ENCODE peak calls at places on chromosomes 11 and 22, in ten cellular contexts. J is CD14-positive monocyte, D is RWPE2, A is suprapubic skin, U is stomach, R is glutamatergic neuron, H is bronchial epithelial cell, C is epithelial cell of esophagus, G is upper lobe of right lung, F is RWPE1. S is an unnamed sample.
A peak's percentile ranks its signal among the peaks of the same experiment; 100 is the strongest.

GRCh38 chr11:2143652-2144548 is 4.7 kb upstream of the IGF2 start:
- DNase-seq in J (no peak), D (no peak), A (no peak), U (no peak), R (no peak), H (no peak), C (peak; percentile 59), G (no peak), F (no peak), S (no peak)

GRCh38 chr11:60914620-60915249 is 777 bp downstream of the TMEM109 start:
- DNase-seq in J (peak; percentile 44), D (no peak), A (no peak), U (no peak), R (no peak), H (peak; percentile 62), C (peak; percentile 63), G (peak; percentile 75), F (peak; percentile 46), S (peak; percentile 70)

GRCh38 chr22:27726726-27727449 is 74.7 kb downstream of the MN1 start:
- DNase-seq in J (peak; percentile 88), D (no peak), A (peak; percentile 78), U (peak; percentile 56), R (no peak), H (peak; percentile 74), C (peak; percentile 80), G (peak; percentile 67), F (peak; percentile 59), S (peak; percentile 42)

GRCh38 chr11:58188770-58189169 is at the start of gene OR9Q2:
- DNase-seq in J (no peak), D (no peak), A (no peak), U (no peak), R (no peak), H (no peak), C (no peak), G (no peak), F (no peak), S (no peak)

GRCh38 chr11:104191124-104191523 is 27.2 kb upstream of the PDGFD start:
- DNase-seq in J (no peak), D (no peak), A (no peak), U (no peak), R (no peak), H (no peak), C (no peak), G (no peak), F (no peak), S (no peak)

GRCh38 chr11:22846726-22847125 is 13.5 kb downstream of the CCDC179 start:
- DNase-seq in J (no peak), D (no peak), A (no peak), U (no peak), R (no peak), H (no peak), C (no peak), G (no peak), F (no peak), S (no peak)

GRCh38 chr22:35752172-35752832 is 34.6 kb downstream of the APOL5 start:
- DNase-seq in J (no peak), D (no peak), A (no peak), U (no peak), R (no peak), H (no peak), C (no peak), G (no peak), F (no peak), S (peak; percentile 13)

GRCh38 chr22:23065495-23066122 is 4.7 kb upstream of the GNAZ start:
- DNase-seq in J (no peak), D (peak; percentile 48), A (peak; percentile 34), U (peak; percentile 10), R (no peak), H (no peak), C (no peak), G (peak; percentile 53), F (no peak), S (no peak)

GRCh38 chr11:124892750-124893454 is 4.8 kb downstream of the ROBO4 start:
- DNase-seq in J (no peak), D (no peak), A (no peak), U (no peak), R (no peak), H (no peak), C (no peak), G (no peak), F (no peak), S (no peak)

GRCh38 chr11:33542921-33543320 is 157.7 kb downstream of the C11orf91 start:
- DNase-seq in J (no peak), D (no peak), A (no peak), U (peak; percentile 66), R (peak; percentile 71), H (peak; percentile 54), C (peak; percentile 68), G (peak; percentile 73), F (peak; percentile 59), S (peak; percentile 45)

GRCh38 chr11:34302046-34302921 is 55.5 kb downstream of the ABTB2 start:
- DNase-seq in J (no peak), D (no peak), A (no peak), U (no peak), R (no peak), H (peak; percentile 37), C (peak; percentile 24), G (no peak), F (no peak), S (peak; percentile 90)

GRCh38 chr22:27674524-27674923 is 127.0 kb downstream of the MN1 start:
- DNase-seq in J (no peak), D (no peak), A (no peak), U (no peak), R (no peak), H (no peak), C (no peak), G (no peak), F (no peak), S (no peak)

DNA sequence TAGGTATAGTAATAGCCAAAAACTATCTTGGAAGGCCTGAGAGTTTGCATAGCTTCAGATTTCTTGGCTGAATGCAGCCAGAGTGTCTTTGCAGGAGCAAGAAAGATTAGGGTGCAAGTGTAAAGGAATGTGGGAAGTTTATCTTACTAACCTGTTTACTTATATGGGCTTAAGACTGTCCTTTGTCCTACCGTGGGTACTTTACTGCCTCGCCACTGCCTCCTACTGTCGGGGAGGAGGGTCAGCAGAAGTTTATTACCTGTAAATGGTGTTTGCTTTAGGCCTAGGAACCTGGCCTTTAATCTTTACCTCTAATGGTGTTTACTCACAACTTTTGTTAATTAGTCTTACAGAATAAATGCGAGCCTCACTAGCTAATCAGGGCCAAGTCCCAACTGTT is 633.8 kb downstream of the DLG2 start:
- DNase-seq in J (no peak), D (no peak), A (no peak), U (no peak), R (peak; percentile 14), H (peak; percentile 34), C (peak; percentile 59), G (no peak), F (no peak), S (peak; percentile 42)
- TF ChIP-seq CTCF in J (no peak), D (peak; percentile 22), A (no peak), U (no peak), R (peak; percentile 19), H (peak; percentile 55), C (peak; percentile 45), G (no peak), F (no peak), S (peak; percentile 55)

DNA sequence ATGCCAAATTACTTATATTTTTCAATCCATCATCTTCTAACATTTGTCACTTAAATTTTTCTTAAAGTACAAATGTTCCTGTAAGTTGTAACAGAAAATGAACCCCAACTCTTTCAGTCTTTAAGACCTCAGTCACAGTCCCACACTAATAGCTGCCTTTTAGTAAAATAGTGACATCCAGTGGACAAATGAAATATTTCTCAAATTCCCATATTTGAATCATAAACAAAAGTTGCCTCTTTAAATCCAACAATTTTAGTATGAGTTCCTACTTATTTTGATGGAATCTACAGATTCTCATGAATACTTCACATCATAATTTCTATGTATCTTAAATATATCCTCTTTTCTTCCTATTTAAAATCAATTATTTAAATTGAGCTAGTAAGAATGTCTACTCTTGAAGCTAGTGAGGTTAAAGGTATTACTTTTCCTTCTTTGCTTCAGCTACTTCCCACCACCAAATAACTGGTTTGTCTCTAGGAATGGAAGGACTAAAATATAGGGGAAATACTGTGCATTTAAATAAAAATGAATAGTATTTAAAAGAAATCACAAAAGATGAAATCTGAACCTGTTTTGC is 9.2 kb downstream of the LIN7C start:
- DNase-seq in J (no peak), D (no peak), A (no peak), U (no peak), R (no peak), H (peak; percentile 45), C (peak; percentile 37), G (no peak), F (no peak), S (peak; percentile 48)
- TF ChIP-seq CTCF in J (peak; percentile 60), D (peak; percentile 69), A (no peak), U (no peak), R (peak; percentile 46), H (peak; percentile 15), C (peak; percentile 33), G (peak; percentile 47), F (peak; percentile 66), S (peak; percentile 10)

DNA sequence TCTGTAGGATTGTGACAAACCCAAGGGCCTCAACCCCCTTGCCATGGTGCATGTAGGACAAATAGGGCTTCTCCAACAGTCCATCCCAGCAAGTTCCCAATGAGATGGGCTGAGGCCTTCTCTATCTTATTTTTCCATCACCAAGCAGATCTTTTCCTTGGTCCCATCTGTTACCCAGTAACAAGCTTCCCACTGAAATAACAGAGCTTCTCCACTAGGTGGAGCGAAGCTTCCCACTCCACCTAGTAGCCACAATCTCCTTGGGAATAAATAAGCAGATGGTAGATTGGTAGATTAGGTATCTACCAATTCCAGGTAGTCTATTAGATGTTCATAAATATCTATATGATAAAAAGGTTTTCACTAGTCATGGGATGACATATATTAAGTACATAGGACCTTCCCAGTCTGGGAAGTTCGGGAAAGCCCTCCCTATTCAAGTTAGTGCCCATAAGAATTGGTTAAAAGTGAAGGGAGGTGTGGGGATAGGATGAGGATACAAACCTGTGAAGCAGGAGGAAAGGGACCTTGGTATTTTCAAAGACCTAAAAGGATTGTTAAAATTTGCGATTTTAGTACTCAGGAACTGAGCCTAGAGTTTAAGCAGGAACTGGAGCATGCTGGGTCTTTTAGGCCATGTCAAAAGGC is 5.9 kb upstream of the OR52L1 start:
- DNase-seq in J (no peak), D (no peak), A (no peak), U (no peak), R (no peak), H (peak; percentile 37), C (peak; percentile 45), G (no peak), F (peak; percentile 29), S (peak; percentile 26)
- TF ChIP-seq CTCF in J (peak; percentile 83), D (peak; percentile 68), A (no peak), U (no peak), R (peak; percentile 77), H (peak; percentile 46), C (peak; percentile 67), G (peak; percentile 57), F (peak; percentile 45), S (peak; percentile 48)

DNA sequence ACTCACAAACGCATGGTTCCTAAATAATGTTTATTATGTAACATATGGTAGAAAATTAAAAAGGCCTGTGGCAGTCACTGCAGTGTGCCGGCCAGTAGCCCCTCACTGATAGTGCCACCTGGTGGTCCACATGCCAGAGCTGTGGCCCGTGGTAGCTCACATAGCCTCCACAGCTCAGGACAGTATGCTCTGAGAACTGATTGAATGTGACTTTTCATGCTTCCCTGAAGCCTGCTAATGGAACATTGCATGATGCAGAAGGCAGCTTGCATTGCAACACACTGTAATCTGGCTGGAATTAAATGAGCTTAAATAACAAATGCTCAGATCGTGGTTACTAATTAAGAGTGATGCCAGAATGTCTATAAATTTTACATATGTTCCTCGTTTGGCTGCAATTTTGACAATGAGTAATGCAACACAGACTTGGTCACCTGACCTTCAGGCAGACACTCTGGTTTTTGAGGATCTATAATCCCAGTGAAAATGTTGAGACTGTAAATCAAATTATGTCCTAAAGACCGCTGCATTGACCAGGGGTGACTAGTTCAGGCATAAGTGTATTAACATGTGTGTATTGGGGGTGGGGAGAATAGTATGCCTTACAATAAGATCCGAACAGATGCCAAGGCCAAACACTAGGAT is 566.4 kb downstream of the METTL15 start:
- DNase-seq in J (no peak), D (no peak), A (no peak), U (no peak), R (peak; percentile 35), H (no peak), C (peak; percentile 39), G (no peak), F (no peak), S (peak; percentile 24)
- TF ChIP-seq CTCF in J (no peak), D (peak; percentile 28), A (no peak), U (no peak), R (peak; percentile 17), H (peak; percentile 6), C (no peak), G (no peak), F (no peak), S (peak; percentile 51)

S was measured in NB4.